ENCODE peak calls at places on chromosome 11, in five cellular contexts. W is HepG2, H is A549, Z is sigmoid colon, A is GM12878. K is an unnamed sample.

GRCh38 chr11:1391165-1392010 is 1.7 kb downstream of the BRSK2 start:
- DNase-seq in W (no peak), H (no peak), Z (no peak), A (no peak), K (no peak)

GRCh38 chr11:104134760-104135159 is 29.2 kb downstream of the PDGFD start:
- DNase-seq in W (no peak), H (peak), Z (no peak), A (no peak), K (no peak)

GRCh38 chr11:74683279-74683871 is 47.9 kb downstream of the CHRDL2 start:
- DNase-seq in W (no peak), H (no peak), Z (peak), A (no peak), K (no peak)

GRCh38 chr11:88292156-88292844 is 45.2 kb downstream of the CTSC start:
- DNase-seq in W (peak), H (peak), Z (no peak), A (no peak), K (no peak)

GRCh38 chr11:64132388-64132771 is 33.5 kb downstream of the MACROD1 start:
- DNase-seq in W (no peak), H (no peak), Z (no peak), A (no peak), K (no peak)

GRCh38 chr11:17519486-17519885 is 24.7 kb downstream of the USH1C start:
- DNase-seq in W (no peak), H (no peak), Z (no peak), A (no peak), K (no peak)

GRCh38 chr11:44590769-44591168 is 25.3 kb downstream of the CD82 start:
- DNase-seq in W (no peak), H (no peak), Z (no peak), A (no peak), K (no peak)

GRCh38 chr11:63849691-63850090 is 10.8 kb downstream of the MARK2 start:
- DNase-seq in W (no peak), H (no peak), Z (no peak), A (no peak), K (no peak)

GRCh38 chr11:34423300-34423699 is 15.4 kb upstream of the CAT start:
- DNase-seq in W (no peak), H (no peak), Z (no peak), A (no peak), K (no peak)

GRCh38 chr11:17263803-17264202 is 12.7 kb upstream of the NUCB2 start:
- DNase-seq in W (no peak), H (no peak), Z (no peak), A (no peak), K (no peak)

GRCh38 chr11:100576044-100577021 is 110.8 kb upstream of the ARHGAP42 start:
- DNase-seq in W (peak), H (peak), Z (no peak), A (peak), K (no peak)

GRCh38 chr11:94876645-94877445 is 96.5 kb downstream of the CWC15 start:
- DNase-seq in W (peak), H (peak), Z (peak), A (peak), K (peak)

GRCh38 chr11:94876222-94876621 is 97.1 kb downstream of the CWC15 start:
- DNase-seq in W (no peak), H (no peak), Z (no peak), A (no peak), K (peak)

GRCh38 chr11:94871491-94872185 is 101.7 kb downstream of the CWC15 start:
- DNase-seq in W (no peak), H (no peak), Z (no peak), A (no peak), K (peak)

GRCh38 chr11:94877446-94878200 is 95.7 kb downstream of the CWC15 start:
- DNase-seq in W (no peak), H (no peak), Z (no peak), A (no peak), K (peak)

DNA sequence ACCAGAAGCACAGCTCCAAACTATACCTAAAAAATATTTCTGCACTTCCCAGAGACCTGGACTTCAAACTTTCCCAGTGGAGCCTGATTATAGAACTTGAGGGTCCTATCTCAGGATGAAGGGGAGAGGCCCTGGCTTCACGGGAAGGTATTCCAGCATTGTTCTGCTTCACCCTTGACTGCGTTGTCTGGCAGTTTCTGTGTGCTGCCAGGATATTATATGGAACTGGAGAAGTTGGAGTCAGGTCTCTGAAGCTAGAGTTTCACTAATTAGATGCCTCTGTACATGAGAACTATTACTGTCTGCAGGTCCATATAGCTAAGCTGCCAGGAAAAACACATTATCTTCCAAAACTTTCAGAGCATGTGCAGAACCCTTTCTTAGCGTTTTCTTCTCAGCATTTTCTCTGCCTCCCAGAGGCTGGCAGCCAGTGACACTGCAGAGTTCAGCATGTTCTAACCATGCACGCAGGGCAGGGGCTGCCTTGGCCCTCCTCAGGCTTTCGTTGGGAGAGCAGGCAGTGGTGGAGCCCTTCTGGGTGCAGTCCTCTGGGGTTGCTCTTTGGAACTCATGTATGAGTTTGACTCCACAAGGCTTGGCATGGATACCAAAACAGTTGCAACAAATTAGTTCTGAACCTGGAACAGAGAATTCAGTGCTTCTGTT is 99.3 kb downstream of the CWC15 start:
- DNase-seq in W (no peak), H (no peak), Z (no peak), A (no peak), K (peak)
- TF ChIP-seq EP300 in W (no peak), H (no peak), Z (no peak), A (no peak), K (no peak)

GRCh38 chr11:45659031-45659817 is 6.2 kb downstream of the CHST1 start:
- DNase-seq in W (no peak), H (no peak), Z (peak), A (no peak), K (no peak)
- H3K27ac ChIP-seq in W (no peak), H (no peak), Z (peak), A (no peak), K (peak)

GRCh38 chr11:61599968-61600710 is 19.3 kb upstream of the SYT7 start:
- DNase-seq in W (no peak), H (no peak), Z (no peak), A (no peak), K (no peak)

GRCh38 chr11:61596990-61597389 is 16.1 kb upstream of the SYT7 start:
- DNase-seq in W (no peak), H (no peak), Z (no peak), A (no peak), K (no peak)

GRCh38 chr11:61601512-61601911 is 20.6 kb upstream of the SYT7 start:
- DNase-seq in W (peak), H (no peak), Z (no peak), A (no peak), K (no peak)

GRCh38 chr11:61598383-61598782 is 17.5 kb upstream of the SYT7 start:
- DNase-seq in W (no peak), H (no peak), Z (no peak), A (no peak), K (no peak)

GRCh38 chr11:61598886-61599868 is 18.3 kb upstream of the SYT7 start:
- DNase-seq in W (no peak), H (no peak), Z (peak), A (no peak), K (no peak)
- H3K4me3 ChIP-seq in W (no peak), H (no peak), Z (no peak), A (no peak), K (no peak)

DNA sequence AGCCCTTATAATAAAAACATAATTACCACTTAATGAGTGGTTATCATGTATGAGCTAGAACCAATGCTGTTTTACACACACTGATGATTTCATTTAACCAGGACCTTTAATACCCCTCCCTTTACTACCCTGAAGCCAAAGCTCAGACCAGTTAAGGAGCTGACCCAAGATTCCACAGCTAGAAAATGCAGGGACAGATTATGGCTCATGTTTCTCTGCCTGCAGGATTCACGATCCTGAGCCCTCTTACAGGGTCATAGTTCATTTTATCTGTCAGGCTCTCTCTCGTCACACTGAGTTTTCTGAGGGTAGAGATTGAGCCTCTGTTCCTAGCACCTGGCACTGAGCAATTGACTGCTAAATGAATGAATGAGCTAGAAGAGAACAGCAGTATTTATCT is 27.4 kb downstream of the TUB start:
- DNase-seq in W (no peak), H (no peak), Z (no peak), A (no peak), K (peak)
- TF ChIP-seq EP300 in W (no peak), H (no peak), Z (no peak), A (no peak), K (no peak)

GRCh38 chr11:59273008-59273841 is 60.5 kb upstream of the MPEG1 start:
- DNase-seq in W (no peak), H (no peak), Z (no peak), A (peak), K (no peak)
- H3K27ac ChIP-seq in W (no peak), H (no peak), Z (peak), A (peak), K (no peak)

K was measured in esophagus muscularis mucosa.